ENCODE peak calls at places on chromosome 2, in six cellular contexts. R is A549; C is gastrocnemius medialis; M is NT2/D1; D is mesenchymal stem cell; L is effector memory CD4-positive, alpha-beta T cell. E is an unnamed sample. For H3K4me1 and H3K9me3, the result is how much of the 10 kb centered on the place peaks cover.

GRCh38 chr2:67772216-67773180 is 290.3 kb downstream of the C1D start:
- DNase-seq in R (no peak), C (no peak), M (no peak), D (peak), L (no peak), E (no peak)

GRCh38 chr2:43851026-43851980 is 12.5 kb downstream of the ABCG8 start:
- DNase-seq in R (no peak), C (no peak), M (no peak), D (no peak), L (no peak), E (no peak)

GRCh38 chr2:138536302-138536701 is 34.7 kb downstream of the SPOPL start:
- DNase-seq in R (no peak), C (no peak), M (peak), D (no peak), L (no peak), E (no peak)

GRCh38 chr2:7963787-7964186 is 718.1 kb upstream of the ID2 start:
- DNase-seq in R (no peak), C (no peak), M (no peak), D (peak), L (no peak), E (no peak)

GRCh38 chr2:30503007-30503691 is 56.1 kb downstream of the LCLAT1 start:
- DNase-seq in R (no peak), C (no peak), M (no peak), D (peak), L (no peak), E (no peak)

GRCh38 chr2:237752761-237753165 is 45.8 kb upstream of the RBM44 start:
- DNase-seq in R (no peak), C (no peak), M (no peak), D (no peak), L (no peak), E (no peak)

GRCh38 chr2:45890819-45891218 is 239.3 kb downstream of the PRKCE start:
- DNase-seq in R (no peak), C (no peak), M (no peak), D (no peak), L (no peak), E (no peak)

GRCh38 chr2:68272246-68272987 is 20.1 kb upstream of the PPP3R1 start:
- DNase-seq in R (no peak), C (no peak), M (no peak), D (peak), L (no peak), E (no peak)

GRCh38 chr2:3480352-3481010 is 38.9 kb downstream of the ADI1 start:
- DNase-seq in R (no peak), C (no peak), M (no peak), D (no peak), L (no peak), E (no peak)

GRCh38 chr2:11583203-11583752 is 49.4 kb downstream of the GREB1 start:
- DNase-seq in R (no peak), C (peak), M (no peak), D (peak), L (no peak), E (no peak)

GRCh38 chr2:197205590-197206215 is 104.9 kb downstream of the ANKRD44 start:
- DNase-seq in R (no peak), C (no peak), M (no peak), D (no peak), L (peak), E (peak)

GRCh38 chr2:142291964-142292363 is 161.1 kb upstream of the LRP1B start:
- DNase-seq in R (no peak), C (no peak), M (no peak), D (no peak), L (no peak), E (no peak)

GRCh38 chr2:168355110-168355509 is 101.0 kb upstream of the CERS6 start:
- DNase-seq in R (no peak), C (no peak), M (no peak), D (no peak), L (no peak), E (no peak)

GRCh38 chr2:21288732-21289506 is 165.2 kb downstream of the TDRD15 start:
- DNase-seq in R (no peak), C (no peak), M (no peak), D (peak), L (no peak), E (no peak)

GRCh38 chr2:187079901-187080300 is 230.9 kb upstream of the ZSWIM2 start:
- DNase-seq in R (no peak), C (no peak), M (no peak), D (no peak), L (no peak), E (no peak)

GRCh38 chr2:98140210-98140609 is 53.2 kb downstream of the VWA3B start:
- DNase-seq in R (no peak), C (no peak), M (no peak), D (no peak), L (no peak), E (no peak)

GRCh38 chr2:9251154-9252001 is 44.8 kb downstream of the ASAP2 start:
- DNase-seq in R (peak), C (peak), M (no peak), D (peak), L (no peak), E (no peak)

GRCh38 chr2:200171761-200172482 is 134.6 kb upstream of the SPATS2L start:
- DNase-seq in R (no peak), C (no peak), M (no peak), D (no peak), L (no peak), E (no peak)

GRCh38 chr2:111618577-111618930 is 265.4 kb downstream of the ANAPC1 start:
- DNase-seq in R (no peak), C (peak), M (no peak), D (no peak), L (no peak), E (no peak)

GRCh38 chr2:26572589-26572988 is 68.6 kb downstream of the CIB4 start:
- DNase-seq in R (no peak), C (no peak), M (no peak), D (no peak), L (no peak), E (no peak)

GRCh38 chr2:127179756-127180155 is 40.3 kb downstream of the CYP27C1 start:
- DNase-seq in R (no peak), C (no peak), M (no peak), D (no peak), L (no peak), E (no peak)

GRCh38 chr2:151945186-151945585 is 117.0 kb upstream of the ARL5A start:
- DNase-seq in R (no peak), C (no peak), M (no peak), D (no peak), L (no peak), E (no peak)

GRCh38 chr2:109351164-109351756 is 222.3 kb downstream of the SH3RF3 start:
- DNase-seq in R (no peak), C (peak), M (no peak), D (peak), L (no peak), E (no peak)

GRCh38 chr2:27211241-27211942 is 449 bp upstream of the ATRAID start:
- DNase-seq in R (peak), C (no peak), M (peak), D (peak), L (no peak), E (no peak)

GRCh38 chr2:8003462-8004075 is 678.3 kb upstream of the ID2 start:
- DNase-seq in R (no peak), C (peak), M (no peak), D (peak), L (no peak), E (no peak)

GRCh38 chr2:96839288-96839874 is 4.4 kb downstream of the ANKRD23 start:
- DNase-seq in R (no peak), C (peak), M (no peak), D (no peak), L (peak), E (peak)

DNA sequence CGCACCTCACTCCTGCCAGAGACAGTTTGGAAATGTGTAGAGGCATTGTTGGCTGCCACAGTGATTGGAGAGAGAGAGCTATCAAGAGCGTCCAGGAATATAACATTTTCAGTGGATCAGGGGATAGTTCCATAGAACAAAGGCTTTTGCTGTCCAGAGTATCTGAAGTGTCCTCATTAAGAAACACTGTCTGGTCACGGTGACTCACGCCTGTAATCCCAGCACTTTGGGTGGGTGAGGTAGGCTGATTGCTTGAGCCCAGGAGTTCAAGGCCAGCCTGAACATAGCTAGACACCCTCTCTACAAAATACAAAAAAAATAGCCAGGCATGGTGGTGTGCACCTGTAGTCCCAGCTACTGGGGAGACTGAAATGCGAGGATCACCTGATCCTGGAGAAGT is 231.1 kb downstream of the MBD5 start:
- DNase-seq in R (no peak), C (no peak), M (no peak), D (no peak), L (no peak), E (no peak)
- H3K4me1 ChIP-seq in R (under half), C (under half), M (under half), D (under half), L (under half), E (under half)

GRCh38 chr2:15984367-15985255 is 44.3 kb downstream of the MYCN start:
- DNase-seq in R (no peak), C (peak), M (no peak), D (no peak), L (no peak), E (no peak)
- H3K9me3 ChIP-seq in R (under half), C (under half), M (under half), D (under half), L (under half), E (under half)

GRCh38 chr2:231286964-231287363 is 88.5 kb downstream of the ARMC9 start:
- DNase-seq in R (no peak), C (no peak), M (no peak), D (no peak), L (no peak), E (no peak)
- H3K4me1 ChIP-seq in R (under half), C (under half), M (under half), D (under half), L (under half), E (under half)

GRCh38 chr2:13542642-13543041 is 825.9 kb downstream of the TRIB2 start:
- DNase-seq in R (no peak), C (no peak), M (no peak), D (no peak), L (no peak), E (no peak)

GRCh38 chr2:13543550-13543949 is 826.8 kb downstream of the TRIB2 start:
- DNase-seq in R (no peak), C (no peak), M (no peak), D (no peak), L (no peak), E (no peak)

GRCh38 chr2:13542061-13542460 is 825.3 kb downstream of the TRIB2 start:
- DNase-seq in R (no peak), C (no peak), M (no peak), D (no peak), L (no peak), E (no peak)

GRCh38 chr2:13546131-13546530 is 829.4 kb downstream of the TRIB2 start:
- DNase-seq in R (no peak), C (no peak), M (no peak), D (no peak), L (no peak), E (no peak)

DNA sequence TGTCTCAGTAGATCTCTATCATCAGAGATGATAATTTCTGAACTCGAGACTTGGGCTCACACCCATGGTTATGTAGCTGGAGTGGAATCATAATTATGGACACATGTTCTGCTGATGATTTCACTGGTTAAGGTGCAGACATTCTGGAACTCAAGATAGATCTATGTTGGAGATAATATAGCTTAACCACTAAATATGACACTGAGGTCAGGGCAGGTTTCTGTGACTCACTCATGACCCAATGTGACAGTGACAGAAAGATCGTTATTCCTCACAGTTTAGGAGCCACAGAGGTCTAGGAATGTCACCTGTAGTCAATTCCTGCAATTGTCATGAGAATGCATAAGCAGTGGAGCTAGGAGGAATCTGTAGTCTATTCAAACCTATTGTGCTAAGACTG is 828.6 kb downstream of the TRIB2 start:
- DNase-seq in R (no peak), C (no peak), M (no peak), D (no peak), L (no peak), E (no peak)
- H3K9me3 ChIP-seq in R (under half), C (under half), M (under half), D (under half), L (under half), E (under half)

DNA sequence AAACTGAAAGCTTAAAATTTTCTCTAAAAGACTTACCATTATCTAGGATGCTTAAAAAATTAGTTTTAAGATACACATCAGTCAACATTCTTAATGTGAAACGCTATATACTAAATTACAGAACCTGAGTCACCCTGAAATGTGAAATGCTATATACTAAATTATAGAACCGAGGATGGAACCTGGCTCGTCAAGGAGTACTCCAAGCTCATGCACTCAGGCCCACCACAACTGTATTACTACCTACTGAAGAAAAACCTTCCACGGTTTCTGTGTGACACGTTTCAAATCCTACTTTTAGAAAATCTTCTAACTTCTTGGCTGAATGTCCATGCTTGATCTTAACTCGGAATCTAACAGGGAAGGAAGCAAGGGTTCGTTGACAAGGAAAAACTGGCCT is 1.5 kb downstream of the PRKD3 start:
- DNase-seq in R (no peak), C (no peak), M (no peak), D (no peak), L (no peak), E (no peak)
- H3K4me1 ChIP-seq in R (under half), C (under half), M (under half), D (under half), L (under half), E (under half)

DNA sequence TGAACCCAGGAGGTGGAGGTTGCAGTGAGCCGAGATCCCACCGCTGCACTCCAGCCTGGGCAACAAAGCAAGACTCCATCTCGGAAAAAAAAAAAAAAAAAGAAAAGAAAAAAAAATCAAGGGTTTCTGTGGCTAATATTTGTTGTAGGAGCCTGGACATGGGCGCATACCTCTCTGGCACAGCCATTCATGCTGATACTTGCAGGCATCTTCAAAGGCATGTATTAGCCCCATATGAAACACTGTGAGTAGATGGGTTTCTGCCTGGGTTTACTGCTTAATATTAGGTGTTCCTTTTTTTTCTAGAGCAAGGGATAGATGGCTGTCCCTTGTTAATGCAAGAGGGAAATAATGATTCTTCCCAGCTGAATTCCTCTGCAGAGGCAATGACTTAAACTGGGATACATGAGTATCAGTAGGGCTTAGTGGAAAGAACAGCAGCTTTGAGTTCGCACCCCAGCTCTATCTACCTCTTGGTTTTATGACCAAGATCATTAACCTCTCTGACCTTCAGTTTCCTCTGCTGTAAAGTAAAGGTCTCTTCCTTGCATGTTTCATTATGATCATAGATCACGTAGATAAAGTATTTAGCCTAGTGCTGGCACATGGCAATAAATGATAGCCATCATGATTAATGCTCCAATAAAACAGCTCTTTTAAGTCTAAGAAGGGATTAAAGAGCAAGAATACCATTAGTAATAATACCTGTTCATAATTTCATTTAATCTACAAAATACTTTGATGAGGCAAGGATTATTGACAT is 4.5 kb upstream of the ATL2 start:
- DNase-seq in R (no peak), C (no peak), M (no peak), D (no peak), L (no peak), E (no peak)
- H3K9me3 ChIP-seq in R (under half), C (under half), M (under half), D (under half), L (under half), E (under half)

GRCh38 chr2:39834426-39834825 is 55.4 kb upstream of the THUMPD2 start:
- DNase-seq in R (no peak), C (no peak), M (no peak), D (no peak), L (no peak), E (no peak)

GRCh38 chr2:39839261-39839848 is 60.3 kb upstream of the THUMPD2 start:
- DNase-seq in R (no peak), C (no peak), M (no peak), D (no peak), L (no peak), E (no peak)

GRCh38 chr2:39838589-39838988 is 59.5 kb upstream of the THUMPD2 start:
- DNase-seq in R (no peak), C (no peak), M (no peak), D (no peak), L (no peak), E (no peak)

GRCh38 chr2:39837856-39838453 is 58.9 kb upstream of the THUMPD2 start:
- DNase-seq in R (peak), C (no peak), M (peak), D (peak), L (no peak), E (no peak)

GRCh38 chr2:39836638-39837037 is 57.6 kb upstream of the THUMPD2 start:
- DNase-seq in R (no peak), C (no peak), M (no peak), D (no peak), L (no peak), E (no peak)
- H3K4me1 ChIP-seq in R (under half), C (under half), M (under half), D (under half), L (under half), E (under half)

DNA sequence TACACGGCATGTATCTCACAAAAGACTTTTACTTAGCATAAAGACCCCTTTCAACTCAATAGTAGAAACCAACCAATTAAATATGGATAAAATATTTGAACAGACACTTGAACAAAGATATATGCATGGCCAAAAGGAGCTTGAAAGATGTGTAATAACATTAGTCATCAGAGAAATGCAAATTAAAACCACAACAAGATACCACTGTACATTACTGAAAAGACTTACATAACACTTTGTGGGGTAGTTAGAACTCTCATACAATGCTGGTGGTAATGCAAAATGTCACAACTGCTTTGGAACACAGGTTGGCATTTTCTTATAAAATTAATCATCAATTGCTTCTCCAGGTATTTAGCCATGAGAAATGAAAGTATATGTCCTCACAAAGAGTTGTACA is 60.7 kb downstream of the TTC27 start:
- DNase-seq in R (no peak), C (no peak), M (no peak), D (peak), L (no peak), E (no peak)
- H3K9me3 ChIP-seq in R (under half), C (under half), M (under half), D (under half), L (under half), E (under half)

GRCh38 chr2:171034315-171034714 is 105.3 kb downstream of the GORASP2 start:
- DNase-seq in R (no peak), C (no peak), M (no peak), D (peak), L (no peak), E (no peak)
- H3K4me1 ChIP-seq in R (under half), C (under half), M (under half), D (under half), L (under half), E (under half)

E was measured in CD4-positive, alpha-beta memory T cell.